ENCODE peak calls at places on chromosomes 16 and 17, in ten cellular contexts. O is heart left ventricle; U is CD4-positive, alpha-beta memory T cell; E is omental fat pad; R is AG10803; V is GM23248; Y is T-helper 9 cell; A is stimulated activated naive CD8-positive, alpha-beta T cell treated with anti-CD3 and anti-CD28 coated beads, Interleukin-15, Interleukin-2, amounts not matched to agents 100 U/mL and 50 U/mL, for 24 hours; D is nucleus accumbens; G is CD8-positive, alpha-beta memory T cell. F is an unnamed sample.

GRCh38 chr17:1792495-1793446 is 30.9 kb downstream of the SERPINF1 start:
- DNase-seq in O (no peak), U (no peak), E (no peak), R (peak; percentile 38), V (no peak), Y (no peak), A (no peak), D (no peak), G (no peak), F (no peak)

GRCh38 chr17:75454193-75454592 is 2.2 kb upstream of the TMEM94 start:
- DNase-seq in O (no peak), U (no peak), E (no peak), R (no peak), V (no peak), Y (no peak), A (no peak), D (no peak), G (no peak), F (no peak)

GRCh38 chr16:49493836-49494235 is 120.2 kb downstream of the C16orf78 start:
- DNase-seq in O (no peak), U (no peak), E (no peak), R (no peak), V (no peak), Y (no peak), A (no peak), D (no peak), G (no peak), F (no peak)

GRCh38 chr17:41549596-41550039 is 21.5 kb upstream of the KRT19 start:
- DNase-seq in O (no peak), U (no peak), E (no peak), R (no peak), V (no peak), Y (no peak), A (no peak), D (no peak), G (no peak), F (no peak)

GRCh38 chr16:57801098-57801855 is 1.0 kb downstream of the KIFC3 start:
- DNase-seq in O (no peak), U (no peak), E (no peak), R (peak; percentile 74), V (peak; percentile 88), Y (no peak), A (no peak), D (no peak), G (no peak), F (no peak)

GRCh38 chr17:78868391-78868790 is 27.8 kb upstream of the USP36 start:
- DNase-seq in O (no peak), U (no peak), E (no peak), R (peak; percentile 83), V (peak; percentile 85), Y (no peak), A (no peak), D (no peak), G (no peak), F (no peak)

GRCh38 chr17:27853121-27853520 is 40.0 kb downstream of the LYRM9 start:
- DNase-seq in O (no peak), U (no peak), E (no peak), R (no peak), V (no peak), Y (no peak), A (no peak), D (no peak), G (no peak), F (no peak)

GRCh38 chr16:67649494-67649931 is 4.6 kb downstream of the CARMIL2 start:
- DNase-seq in O (no peak), U (no peak), E (no peak), R (no peak), V (peak; percentile 30), Y (no peak), A (no peak), D (no peak), G (no peak), F (no peak)

GRCh38 chr17:36610472-36610871 is 9.1 kb downstream of the MRM1 start:
- DNase-seq in O (no peak), U (no peak), E (no peak), R (no peak), V (peak; percentile 51), Y (no peak), A (no peak), D (no peak), G (no peak), F (no peak)

GRCh38 chr16:918068-918467 is 52.7 kb downstream of the LMF1 start:
- DNase-seq in O (no peak), U (no peak), E (no peak), R (no peak), V (no peak), Y (no peak), A (no peak), D (no peak), G (no peak), F (no peak)